ENCODE peak calls at places on chromosomes 5 and 9, in eight cellular contexts. X is brain microvascular endothelial cell, W is neuronal stem cell, V is body of pancreas, L is stomach, Y is spleen, H is gastrocnemius medialis, N is astrocyte. R is an unnamed sample.
A peak's percentile ranks its signal among the peaks of the same experiment; 100 is the strongest.

GRCh38 chr5:133467325-133467700 is 145.0 kb downstream of the FSTL4 start:
- DNase-seq in N (no peak), X (no peak), H (no peak), W (no peak), V (no peak), L (peak; percentile 14), Y (no peak), R (no peak)

GRCh38 chr9:87622936-87623335 is 103.0 kb upstream of the CTSL start:
- DNase-seq in Y (no peak), V (no peak), H (no peak), W (no peak), L (no peak), N (no peak), X (no peak), R (peak; percentile 2)

GRCh38 chr9:120729796-120730195 is 15.5 kb upstream of the MEGF9 start:
- DNase-seq in Y (no peak), L (no peak), H (no peak), N (no peak), X (no peak), V (no peak), W (no peak), R (no peak)

GRCh38 chr5:139650689-139651501 is 2.7 kb downstream of the CXXC5 start:
- DNase-seq in X (no peak), V (peak; percentile 79), L (peak; percentile 85), N (no peak), Y (peak; percentile 81), W (no peak), H (peak; percentile 97), R (no peak)

GRCh38 chr5:175560011-175560410 is 81.7 kb downstream of the SFXN1 start:
- DNase-seq in N (no peak), H (no peak), L (no peak), V (no peak), X (no peak), Y (no peak), W (no peak), R (no peak)

GRCh38 chr9:2602704-2603116 is 18.9 kb upstream of the VLDLR start:
- DNase-seq in L (no peak), X (no peak), N (no peak), Y (no peak), V (no peak), W (no peak), H (peak; percentile 27), R (no peak)

GRCh38 chr5:64576241-64576640 is 70.4 kb downstream of the RGS7BP start:
- DNase-seq in L (no peak), X (no peak), N (no peak), Y (no peak), W (no peak), H (no peak), V (no peak), R (peak; percentile 28)

GRCh38 chr5:155260798-155261197 is 247.2 kb downstream of the KIF4B start:
- DNase-seq in Y (no peak), X (no peak), L (no peak), N (no peak), V (no peak), H (no peak), W (peak; percentile 26), R (no peak)

GRCh38 chr9:77770340-77770739 is 122.2 kb upstream of the GNA14 start:
- DNase-seq in L (no peak), W (no peak), V (no peak), N (peak; percentile 25), Y (no peak), X (no peak), H (no peak), R (peak; percentile 16)

GRCh38 chr9:19408693-19409405 is at the start of gene ACER2:
- DNase-seq in X (peak; percentile 69), V (peak; percentile 97), N (peak; percentile 76), H (peak; percentile 89), L (peak; percentile 98), Y (peak; percentile 99), W (peak; percentile 90), R (peak; percentile 78)

GRCh38 chr5:179241175-179241574 is 104.1 kb downstream of the ADAMTS2 start:
- DNase-seq in N (no peak), Y (peak; percentile 45), V (no peak), W (no peak), H (peak; percentile 15), L (no peak), X (no peak), R (peak; percentile 39)

GRCh38 chr5:73939535-73939934 is 313.5 kb downstream of the ARHGEF28 start:
- DNase-seq in L (no peak), N (peak; percentile 8), X (no peak), V (no peak), W (no peak), Y (no peak), H (no peak), R (no peak)

GRCh38 chr5:34656700-34657549 is 797 bp downstream of the RAI14 start:
- DNase-seq in L (peak; percentile 27), W (no peak), Y (no peak), H (no peak), N (no peak), V (peak; percentile 34), X (no peak), R (no peak)

GRCh38 chr5:142748568-142749249 is 21.5 kb upstream of the ARHGAP26 start:
- DNase-seq in X (no peak), Y (peak; percentile 86), L (peak; percentile 64), W (peak; percentile 26), N (no peak), V (peak; percentile 45), H (no peak), R (peak; percentile 23)

GRCh38 chr5:151257731-151258715 is 5.0 kb downstream of the GM2A start:
- DNase-seq in N (no peak), W (no peak), Y (peak; percentile 81), V (no peak), H (no peak), X (no peak), L (no peak), R (peak; percentile 12)

DNA sequence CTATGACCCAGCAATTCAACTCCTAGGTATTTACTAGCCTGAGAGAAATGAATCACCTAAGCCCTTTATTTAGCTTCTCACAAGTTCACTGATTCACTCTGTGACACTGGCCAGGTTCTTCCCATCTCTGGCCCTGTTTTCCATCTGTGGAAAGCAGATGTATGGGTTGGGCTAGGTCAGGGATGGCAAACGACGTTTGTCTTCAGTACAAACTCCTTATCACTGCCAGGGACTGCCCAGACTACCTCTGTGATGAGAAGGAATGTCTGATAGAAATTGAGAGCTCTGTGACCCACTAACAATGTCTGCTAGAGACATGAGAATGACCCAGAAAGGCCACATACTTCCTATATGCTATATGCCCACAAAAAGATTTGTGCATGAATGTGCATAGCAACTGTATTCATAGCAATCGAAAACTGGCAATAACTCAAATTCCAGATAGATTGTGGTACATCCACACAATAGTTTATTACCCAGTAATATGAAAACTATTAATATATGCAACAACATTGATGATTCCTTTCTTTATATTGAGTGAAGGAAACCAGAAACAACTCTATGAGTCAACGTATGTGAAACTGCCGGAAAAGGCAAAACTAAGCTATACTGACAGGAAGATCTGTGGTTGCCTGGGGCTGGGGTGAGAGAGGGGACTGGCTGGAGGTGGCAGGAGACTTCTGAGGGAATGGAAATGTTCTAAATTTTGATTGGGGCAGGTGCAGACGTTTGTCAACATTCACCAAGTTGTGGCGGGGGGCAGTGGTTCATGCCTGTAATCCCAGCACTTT is 32.0 kb upstream of the ADAM19 start:
- DNase-seq in X (peak; percentile 76), N (peak; percentile 74), L (no peak), W (no peak), V (no peak), Y (no peak), H (no peak), R (peak; percentile 90)
- H3K4me3 ChIP-seq in X (no peak overlapping the region), N (no peak overlapping the region), L (no peak overlapping the region), W (no peak overlapping the region), V (no peak overlapping the region), Y (no peak overlapping the region), H (no peak overlapping the region), R (no peak overlapping the region)

DNA sequence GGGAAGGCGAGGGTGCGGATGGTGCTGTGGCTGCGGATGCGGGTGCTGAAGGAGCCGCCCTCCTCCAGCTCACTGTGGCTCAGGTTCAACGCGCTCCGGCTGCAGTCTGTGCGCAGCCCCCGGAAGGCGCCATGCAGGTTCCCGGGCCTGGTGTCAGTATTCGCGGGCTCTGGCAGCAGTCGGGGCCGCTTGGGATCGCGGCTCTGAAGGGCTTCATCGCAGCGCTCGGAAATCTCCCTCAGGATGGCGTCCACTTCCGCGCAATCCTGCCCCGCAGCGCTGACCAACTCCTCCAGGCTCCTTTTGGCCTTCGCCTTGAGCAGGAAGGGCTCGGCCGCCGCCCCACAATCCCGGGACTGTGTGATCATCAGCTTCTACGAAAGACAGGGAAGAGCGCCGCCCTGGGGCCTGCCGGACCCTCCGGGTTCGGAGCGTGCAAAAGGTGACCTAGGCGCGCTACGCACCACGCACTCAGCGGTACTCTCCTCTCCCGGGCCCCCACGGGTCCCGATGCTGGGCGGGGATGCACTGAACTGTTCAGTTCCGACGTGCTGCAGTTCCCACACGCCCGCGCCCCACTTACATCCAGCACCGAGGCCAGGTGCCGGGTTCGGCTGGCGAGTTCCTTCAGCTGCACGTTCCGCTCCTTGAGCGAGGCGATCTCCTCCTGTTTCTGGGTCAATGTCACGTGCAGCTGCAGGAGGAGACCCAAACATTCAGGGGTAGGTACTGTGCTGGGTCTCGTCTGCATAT is 6.5 kb downstream of the MCIDAS start:
- DNase-seq in N (no peak), H (no peak), X (no peak), Y (no peak), W (no peak), V (peak; percentile 20), L (peak; percentile 64), R (peak; percentile 26)
- H3K4me3 ChIP-seq in N (peak overlapping the region; percentile 29), H (peak overlapping the region; percentile 12), X (peak overlapping the region; percentile 39), Y (peak overlapping the region; percentile 17), W (peak overlapping the region; percentile 75), V (no peak overlapping the region), L (peak overlapping the region; percentile 48), R (peak overlapping the region; percentile 36)

DNA sequence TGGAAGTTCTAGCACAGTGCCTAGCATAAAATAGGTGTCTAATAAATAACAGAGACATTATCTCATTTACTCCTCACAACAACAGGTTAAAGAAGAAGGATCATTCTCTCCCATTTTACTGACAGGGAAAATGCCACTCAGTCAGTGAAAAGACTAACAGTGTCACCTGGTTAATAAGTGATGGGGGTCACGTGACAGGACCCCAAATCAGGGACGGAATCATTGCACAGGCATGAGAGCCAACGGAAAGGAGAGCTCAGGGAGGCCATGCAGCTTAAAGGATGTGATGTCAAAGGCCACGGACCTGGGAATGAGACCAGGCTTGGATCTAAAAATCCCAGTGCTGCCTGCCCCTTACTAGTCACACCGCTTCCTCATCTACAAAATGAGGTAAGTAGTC is 101.2 kb downstream of the BNC2 start:
- DNase-seq in X (no peak), W (no peak), N (no peak), L (no peak), V (no peak), Y (no peak), H (no peak), R (no peak)
- H3K4me3 ChIP-seq in X (no peak overlapping the region), W (no peak overlapping the region), N (no peak overlapping the region), L (no peak overlapping the region), V (no peak overlapping the region), Y (no peak overlapping the region), H (no peak overlapping the region), R (no peak overlapping the region)

GRCh38 chr5:116566251-116566650 is 8.4 kb downstream of the SEMA6A start:
- DNase-seq in V (no peak), Y (no peak), H (no peak), W (no peak), N (no peak), L (no peak), X (no peak), R (no peak)
- H3K4me3 ChIP-seq in V (no peak overlapping the region), Y (no peak overlapping the region), H (no peak overlapping the region), W (no peak overlapping the region), N (no peak overlapping the region), L (no peak overlapping the region), X (no peak overlapping the region), R (no peak overlapping the region)

DNA sequence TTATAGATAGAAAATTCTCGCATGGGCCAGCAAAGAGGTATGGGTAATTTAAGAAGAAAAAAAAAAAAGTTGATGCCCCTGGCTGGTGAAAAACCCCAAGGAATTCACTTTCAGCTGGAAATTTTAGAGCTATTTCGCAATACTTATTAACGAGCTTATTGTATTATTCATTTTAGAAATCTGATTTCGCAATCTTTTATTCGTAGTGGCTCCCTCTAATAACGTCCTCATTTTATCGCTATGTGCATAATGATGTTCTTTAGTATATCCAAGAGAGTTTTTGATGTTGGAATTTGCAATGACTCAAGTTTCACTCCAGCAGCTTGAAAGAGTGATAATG is 18.4 kb upstream of the FER start:
- DNase-seq in L (no peak), V (no peak), Y (no peak), N (no peak), W (no peak), X (no peak), H (no peak), R (no peak)
- H3K4me3 ChIP-seq in L (no peak overlapping the region), V (no peak overlapping the region), Y (no peak overlapping the region), N (no peak overlapping the region), W (no peak overlapping the region), X (no peak overlapping the region), H (peak overlapping the region; percentile 84), R (no peak overlapping the region)